ENCODE peak calls at places on chromosome 16, in four cellular contexts. Z is aorta, M is fibroblast of the aortic adventitia, L is astrocyte of the spinal cord. P is an unnamed sample.
A peak's percentile ranks its signal among the peaks of the same experiment; 100 is the strongest.

GRCh38 chr16:89349947-89350633 is 132.6 kb downstream of the ZNF778 start:
- DNase-seq in Z (no peak), M (no peak), L (no peak), P (peak; percentile 69)

GRCh38 chr16:85607331-85607765 is 5.8 kb upstream of the GSE1 start:
- DNase-seq in Z (no peak), M (no peak), L (no peak), P (peak; percentile 87)

GRCh38 chr16:17380613-17381012 is 90.1 kb downstream of the XYLT1 start:
- DNase-seq in Z (no peak), M (no peak), L (peak; percentile 42), P (no peak)

GRCh38 chr16:74601131-74601871 is 5.6 kb downstream of the GLG1 start:
- DNase-seq in Z (peak; percentile 23), M (no peak), L (no peak), P (peak; percentile 84)

GRCh38 chr16:49462989-49463371 is 89.4 kb downstream of the C16orf78 start:
- DNase-seq in Z (no peak), M (no peak), L (no peak), P (peak; percentile 78)

GRCh38 chr16:84054916-84055315 is 12.3 kb upstream of the SLC38A8 start:
- DNase-seq in Z (peak; percentile 40), M (no peak), L (no peak), P (no peak)

GRCh38 chr16:57645691-57646387 is 17.4 kb downstream of the ADGRG1 start:
- DNase-seq in Z (no peak), M (peak; percentile 72), L (no peak), P (no peak)

GRCh38 chr16:49587051-49587450 is 213.4 kb downstream of the C16orf78 start:
- DNase-seq in Z (no peak), M (no peak), L (no peak), P (no peak)

GRCh38 chr16:57540387-57540786 is 2.1 kb upstream of the ADGRG5 start:
- DNase-seq in Z (peak; percentile 59), M (no peak), L (no peak), P (no peak)

GRCh38 chr16:54121084-54121483 is 165.5 kb downstream of the IRX3 start:
- DNase-seq in Z (no peak), M (no peak), L (no peak), P (no peak)

GRCh38 chr16:86924537-86924936 is 346.2 kb downstream of the FOXL1 start:
- DNase-seq in Z (peak; percentile 58), M (peak; percentile 91), L (peak; percentile 85), P (no peak)

GRCh38 chr16:5060073-5060641 is 5.6 kb downstream of the C16orf89 start:
- DNase-seq in Z (peak; percentile 38), M (no peak), L (no peak), P (no peak)

GRCh38 chr16:57261806-57262205 is 16.7 kb downstream of the ARL2BP start:
- DNase-seq in Z (peak; percentile 51), M (no peak), L (no peak), P (no peak)

GRCh38 chr16:59527206-59527997 is 793.3 kb upstream of the GOT2 start:
- DNase-seq in Z (no peak), M (no peak), L (peak; percentile 85), P (no peak)

GRCh38 chr16:29770250-29770929 is 7.7 kb upstream of the ZG16 start:
- DNase-seq in Z (no peak), M (no peak), L (no peak), P (no peak)

GRCh38 chr16:24035127-24035842 is 199.5 kb downstream of the PRKCB start:
- DNase-seq in Z (no peak), M (no peak), L (no peak), P (no peak)

GRCh38 chr16:54699656-54700055 is 231.0 kb upstream of the IRX5 start:
- DNase-seq in Z (no peak), M (no peak), L (no peak), P (no peak)

GRCh38 chr16:50360033-50360778 is 8.6 kb downstream of the BRD7 start:
- DNase-seq in Z (peak; percentile 86), M (peak; percentile 80), L (no peak), P (no peak)

GRCh38 chr16:72995151-72995881 is 52.6 kb downstream of the ZFHX3 start:
- DNase-seq in Z (no peak), M (no peak), L (no peak), P (peak; percentile 25)

GRCh38 chr16:21100447-21100846 is 50.2 kb downstream of the DNAH3 start:
- DNase-seq in Z (no peak), M (peak; percentile 48), L (peak; percentile 89), P (no peak)

GRCh38 chr16:10847166-10847565 is 28.6 kb upstream of the TVP23A start:
- DNase-seq in Z (no peak), M (no peak), L (no peak), P (no peak)
- H3K4me3 ChIP-seq in Z (no peak overlapping the region), M (no peak overlapping the region), L (no peak overlapping the region), P (no peak overlapping the region)

DNA sequence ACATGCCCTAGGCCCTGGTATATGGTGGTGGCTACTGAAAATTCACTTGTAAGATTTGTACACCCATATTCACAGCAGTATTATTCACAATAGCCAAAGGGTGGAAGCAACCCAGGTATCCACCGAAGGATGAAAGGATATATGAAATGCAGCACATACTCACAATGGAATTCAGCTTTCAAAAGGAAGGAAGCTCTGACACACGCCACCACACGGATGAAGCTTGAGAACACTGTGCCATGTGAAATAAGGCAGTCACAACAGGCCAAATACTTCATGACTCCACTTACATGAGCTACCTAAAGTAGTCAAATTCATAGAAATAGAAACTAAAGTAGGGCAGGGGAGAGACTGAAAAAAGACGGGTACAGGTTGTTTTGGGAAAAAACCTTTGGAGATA is 2.9 kb downstream of the XPO6 start:
- DNase-seq in Z (no peak), M (no peak), L (no peak), P (no peak)
- H3K4me3 ChIP-seq in Z (no peak overlapping the region), M (no peak overlapping the region), L (no peak overlapping the region), P (no peak overlapping the region)

GRCh38 chr16:71931599-71931998 is 36.3 kb downstream of the IST1 start:
- DNase-seq in Z (no peak), M (no peak), L (no peak), P (no peak)

GRCh38 chr16:71929048-71929447 is 33.7 kb downstream of the IST1 start:
- DNase-seq in Z (no peak), M (peak; percentile 66), L (peak; percentile 84), P (no peak)

GRCh38 chr16:71927787-71928186 is 32.5 kb downstream of the IST1 start:
- DNase-seq in Z (no peak), M (no peak), L (no peak), P (no peak)

GRCh38 chr16:71930993-71931392 is 35.7 kb downstream of the IST1 start:
- DNase-seq in Z (no peak), M (no peak), L (no peak), P (no peak)

DNA sequence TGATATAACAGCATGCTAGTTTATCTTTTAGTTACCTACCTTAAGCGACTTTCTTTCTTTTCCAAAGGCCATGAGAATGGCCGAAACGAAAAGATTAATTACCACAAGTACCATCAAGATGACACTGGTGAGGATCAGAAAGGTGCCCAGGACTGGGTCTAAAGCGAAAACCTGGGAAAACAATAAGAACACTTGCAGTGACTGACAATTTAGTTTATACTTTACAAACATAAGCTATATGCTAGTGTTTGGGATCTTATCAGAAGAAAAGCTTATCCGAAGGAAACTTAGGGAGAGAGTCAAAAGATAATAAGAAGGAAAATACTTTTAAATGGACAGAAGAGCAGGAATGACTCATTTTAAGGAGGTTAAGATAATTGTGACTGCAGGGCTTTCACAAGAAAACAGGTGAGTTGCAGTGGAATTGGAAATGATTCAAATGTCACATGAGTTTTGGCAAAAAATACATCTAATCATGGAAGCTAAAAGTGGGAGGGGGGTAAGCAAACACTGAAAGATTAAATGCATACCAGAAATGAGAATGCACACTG is 34.8 kb downstream of the IST1 start:
- DNase-seq in Z (no peak), M (peak; percentile 16), L (no peak), P (no peak)
- H3K4me3 ChIP-seq in Z (no peak overlapping the region), M (no peak overlapping the region), L (no peak overlapping the region), P (no peak overlapping the region)

GRCh38 chr16:30941600-30942420 is 7.1 kb upstream of the ORAI3 start:
- DNase-seq in Z (peak; percentile 89), M (peak; percentile 64), L (peak; percentile 59), P (no peak)
- H3K4me3 ChIP-seq in Z (no peak overlapping the region), M (no peak overlapping the region), L (no peak overlapping the region), P (no peak overlapping the region)

GRCh38 chr16:27314161-27314723 is 468 bp downstream of the IL4R start:
- DNase-seq in Z (peak; percentile 89), M (peak; percentile 94), L (peak; percentile 96), P (no peak)

GRCh38 chr16:27316038-27316680 is 2.4 kb downstream of the IL4R start:
- DNase-seq in Z (no peak), M (no peak), L (no peak), P (no peak)

GRCh38 chr16:27314986-27315332 is 1.2 kb downstream of the IL4R start:
- DNase-seq in Z (peak; percentile 74), M (no peak), L (no peak), P (no peak)

GRCh38 chr16:27317320-27317719 is 3.5 kb downstream of the IL4R start:
- DNase-seq in Z (no peak), M (no peak), L (no peak), P (no peak)

GRCh38 chr16:27315333-27316037 is 1.7 kb downstream of the IL4R start:
- DNase-seq in Z (peak; percentile 82), M (peak; percentile 93), L (peak; percentile 34), P (no peak)
- H3K4me3 ChIP-seq in Z (no peak overlapping the region), M (peak overlapping the region; percentile 84), L (peak overlapping the region; percentile 68), P (no peak overlapping the region)

GRCh38 chr16:380837-381787 is 666 bp downstream of the PGAP6 start:
- DNase-seq in Z (peak; percentile 82), M (no peak), L (no peak), P (no peak)

GRCh38 chr16:381788-382717 is at the start of gene PGAP6:
- DNase-seq in Z (peak; percentile 87), M (peak; percentile 28), L (no peak), P (no peak)

GRCh38 chr16:379183-379960 is 2.4 kb downstream of the PGAP6 start:
- DNase-seq in Z (no peak), M (no peak), L (no peak), P (no peak)

GRCh38 chr16:386641-387156 is 4.9 kb upstream of the PGAP6 start:
- DNase-seq in Z (no peak), M (no peak), L (no peak), P (no peak)

DNA sequence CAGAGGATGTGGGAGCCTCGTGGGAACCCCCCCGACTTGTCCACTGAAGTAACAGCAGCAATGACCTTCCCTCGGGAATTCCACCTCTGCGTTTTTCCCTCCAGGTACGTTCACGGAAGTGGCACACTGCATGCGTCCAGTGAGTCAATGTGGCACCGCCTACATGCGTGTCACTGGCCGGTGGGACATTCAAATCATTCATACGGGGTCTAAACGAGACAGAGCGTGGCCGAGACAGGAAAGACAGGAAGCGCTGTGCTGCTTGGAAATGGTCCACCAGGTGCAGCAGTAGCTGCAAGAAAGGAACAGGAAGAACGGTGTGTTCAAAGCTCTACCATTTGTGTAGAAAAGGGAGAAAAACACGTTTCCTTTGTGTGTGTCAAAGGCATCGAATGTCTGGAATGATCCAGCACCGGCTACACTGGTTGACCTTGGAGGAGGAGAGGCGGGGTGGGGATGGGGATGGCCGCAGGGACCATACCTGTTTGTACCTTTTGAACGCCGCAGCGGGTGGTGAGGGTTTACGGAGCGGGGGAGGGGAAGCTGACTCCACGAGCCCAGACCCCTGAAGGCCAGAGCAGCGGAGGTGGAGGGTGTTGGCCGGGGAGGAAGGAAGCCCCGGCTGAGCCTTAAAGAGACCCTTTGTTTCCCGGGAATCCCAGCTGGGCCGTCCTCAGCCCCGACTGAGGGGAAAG is 1.7 kb upstream of the PGAP6 start:
- DNase-seq in Z (no peak), M (no peak), L (no peak), P (peak; percentile 59)
- H3K4me3 ChIP-seq in Z (no peak overlapping the region), M (no peak overlapping the region), L (no peak overlapping the region), P (peak overlapping the region; percentile 74)

P was measured in Jurkat, Clone E6-1.